ENCODE peak calls at places on chromosomes 4 and X, in five cellular contexts. M is adipocyte; Q is immature natural killer cell; S is RKO; W is activated effector memory CD4-positive, alpha-beta T cell treated with anti-CD3 and anti-CD28 coated beads, Interleukin-2, amount 50 U/mL, for 16 hours. Y is an unnamed sample.

GRCh38 chr4:76198411-76199237 is 15.0 kb downstream of the SCARB2 start:
- DNase-seq in M (peak), Q (no peak), S (no peak), W (peak), Y (peak)

GRCh38 chr4:98094118-98094517 is 49.2 kb downstream of the STPG2 start:
- DNase-seq in M (no peak), Q (no peak), S (no peak), W (no peak), Y (no peak)

GRCh38 chr4:111937368-111937767 is 207.9 kb upstream of the FAM241A start:
- DNase-seq in M (peak), Q (no peak), S (peak), W (no peak), Y (peak)

GRCh38 chr4:156946508-156947197 is 24.9 kb downstream of the PDGFC start:
- DNase-seq in M (peak), Q (no peak), S (peak), W (no peak), Y (peak)

GRCh38 chr4:7353046-7353790 is 81.5 kb downstream of the PSAPL1 start:
- DNase-seq in M (no peak), Q (no peak), S (no peak), W (no peak), Y (no peak)

GRCh38 chr4:38728651-38729141 is 54.1 kb downstream of the TLR10 start:
- DNase-seq in M (no peak), Q (no peak), S (no peak), W (no peak), Y (no peak)

GRCh38 chr4:107210450-107211239 is 174.5 kb upstream of the DKK2 start:
- DNase-seq in M (no peak), Q (no peak), S (peak), W (no peak), Y (peak)

GRCh38 chr4:100311181-100311580 is 120.9 kb upstream of the DDIT4L start:
- DNase-seq in M (no peak), Q (no peak), S (peak), W (no peak), Y (no peak)

GRCh38 chr4:126916626-126917140 is 716.1 kb upstream of the INTU start:
- DNase-seq in M (peak), Q (no peak), S (no peak), W (no peak), Y (peak)

GRCh38 chr4:185426960-185427688 is 1.4 kb upstream of the UFSP2 start:
- DNase-seq in M (no peak), Q (no peak), S (no peak), W (no peak), Y (no peak)

GRCh38 chr4:144591401-144591800 is 54.6 kb upstream of the HHIP start:
- DNase-seq in M (peak), Q (no peak), S (no peak), W (no peak), Y (peak)

GRCh38 chr4:150814873-150815272 is 200.2 kb downstream of the LRBA start:
- DNase-seq in M (peak), Q (no peak), S (no peak), W (no peak), Y (no peak)

GRCh38 chrX:43556207-43556606 is 99.9 kb upstream of the MAOA start:
- DNase-seq in M (no peak), Q (no peak), S (no peak), W (no peak), Y (no peak)

GRCh38 chr4:53777244-53777984 is 186.1 kb upstream of the LNX1 start:
- DNase-seq in M (peak), Q (no peak), S (no peak), W (no peak), Y (peak)

Y was measured in GM03348.